ENCODE peak calls at places on chromosomes 5 and 9, in eight cellular contexts. C is K562, J is HepG2, Y is GM23338, X is HCT116, D is GM12878, Z is endothelial cell of umbilical vein, K is H1. G is an unnamed sample.

GRCh38 chr5:107215581-107215980 is 455.2 kb downstream of the EFNA5 start:
- DNase-seq in C (no peak), J (no peak), Y (no peak), X (no peak), D (no peak), Z (peak), K (no peak), G (no peak)

GRCh38 chr5:93184041-93184440 is 397.0 kb downstream of the NR2F1-AS1 start:
- DNase-seq in C (no peak), J (no peak), Y (no peak), X (no peak), D (no peak), Z (no peak), K (no peak), G (no peak)

GRCh38 chr5:132419517-132420468 is 50.3 kb downstream of the SLC22A5 start:
- DNase-seq in C (peak), J (peak), Y (peak), X (peak), D (no peak), Z (peak), K (no peak), G (no peak)

GRCh38 chr9:84261082-84261746 is 79.3 kb downstream of the SLC28A3 start:
- DNase-seq in C (peak), J (peak), Y (peak), X (peak), D (peak), Z (peak), K (peak), G (peak)

GRCh38 chr5:43425965-43426364 is 13.8 kb upstream of the CCL28 start:
- DNase-seq in C (no peak), J (no peak), Y (no peak), X (no peak), D (no peak), Z (no peak), K (no peak), G (no peak)

GRCh38 chr5:158203256-158203655 is 344.3 kb upstream of the CLINT1 start:
- DNase-seq in C (no peak), J (no peak), Y (no peak), X (no peak), D (no peak), Z (no peak), K (no peak), G (no peak)

GRCh38 chr9:33117306-33117705 is 40.8 kb upstream of the SMU1 start:
- DNase-seq in C (no peak), J (no peak), Y (no peak), X (no peak), D (no peak), Z (no peak), K (no peak), G (peak)

GRCh38 chr5:82641362-82641988 is 363.3 kb upstream of the RPS23 start:
- DNase-seq in C (peak), J (peak), Y (peak), X (peak), D (peak), Z (peak), K (no peak), G (peak)

GRCh38 chr9:85723220-85723619 is 18.5 kb downstream of the AGTPBP1 start:
- DNase-seq in C (no peak), J (peak), Y (peak), X (no peak), D (no peak), Z (no peak), K (peak), G (no peak)

GRCh38 chr5:64900618-64901017 is 131.9 kb downstream of the CWC27 start:
- DNase-seq in C (no peak), J (peak), Y (no peak), X (no peak), D (no peak), Z (peak), K (no peak), G (no peak)

GRCh38 chr5:15746833-15747232 is 246.9 kb downstream of the FBXL7 start:
- DNase-seq in C (no peak), J (no peak), Y (no peak), X (no peak), D (no peak), Z (peak), K (no peak), G (no peak)

GRCh38 chr5:98108497-98108896 is 665.0 kb upstream of the RGMB start:
- DNase-seq in C (no peak), J (no peak), Y (no peak), X (no peak), D (no peak), Z (peak), K (no peak), G (no peak)

GRCh38 chr5:151520294-151520693 is 70.8 kb downstream of the FAT2 start:
- DNase-seq in C (peak), J (peak), Y (no peak), X (no peak), D (no peak), Z (no peak), K (no peak), G (no peak)

GRCh38 chr5:142934335-142934734 is 164.2 kb downstream of the ARHGAP26 start:
- DNase-seq in C (no peak), J (no peak), Y (no peak), X (no peak), D (no peak), Z (no peak), K (no peak), G (no peak)

GRCh38 chr9:15155826-15156225 is 151.2 kb downstream of the TTC39B start:
- DNase-seq in C (no peak), J (no peak), Y (no peak), X (no peak), D (no peak), Z (peak), K (no peak), G (no peak)

GRCh38 chr5:25544652-25545249 is 900.0 kb upstream of the CDH10 start:
- DNase-seq in C (peak), J (peak), Y (peak), X (peak), D (peak), Z (no peak), K (peak), G (no peak)

GRCh38 chr9:133513214-133514088 is 11.3 kb downstream of the MYMK start:
- DNase-seq in C (no peak), J (no peak), Y (no peak), X (no peak), D (no peak), Z (no peak), K (no peak), G (no peak)

GRCh38 chr9:36399980-36400331 is at the start of gene RNF38:
- DNase-seq in C (no peak), J (no peak), Y (no peak), X (no peak), D (peak), Z (no peak), K (no peak), G (no peak)
- TF ChIP-seq POLR2AphosphoS5 in C (peak), J (no peak), Y (no peak), X (no peak), D (peak), Z (no peak), K (no peak), G (no peak)

DNA sequence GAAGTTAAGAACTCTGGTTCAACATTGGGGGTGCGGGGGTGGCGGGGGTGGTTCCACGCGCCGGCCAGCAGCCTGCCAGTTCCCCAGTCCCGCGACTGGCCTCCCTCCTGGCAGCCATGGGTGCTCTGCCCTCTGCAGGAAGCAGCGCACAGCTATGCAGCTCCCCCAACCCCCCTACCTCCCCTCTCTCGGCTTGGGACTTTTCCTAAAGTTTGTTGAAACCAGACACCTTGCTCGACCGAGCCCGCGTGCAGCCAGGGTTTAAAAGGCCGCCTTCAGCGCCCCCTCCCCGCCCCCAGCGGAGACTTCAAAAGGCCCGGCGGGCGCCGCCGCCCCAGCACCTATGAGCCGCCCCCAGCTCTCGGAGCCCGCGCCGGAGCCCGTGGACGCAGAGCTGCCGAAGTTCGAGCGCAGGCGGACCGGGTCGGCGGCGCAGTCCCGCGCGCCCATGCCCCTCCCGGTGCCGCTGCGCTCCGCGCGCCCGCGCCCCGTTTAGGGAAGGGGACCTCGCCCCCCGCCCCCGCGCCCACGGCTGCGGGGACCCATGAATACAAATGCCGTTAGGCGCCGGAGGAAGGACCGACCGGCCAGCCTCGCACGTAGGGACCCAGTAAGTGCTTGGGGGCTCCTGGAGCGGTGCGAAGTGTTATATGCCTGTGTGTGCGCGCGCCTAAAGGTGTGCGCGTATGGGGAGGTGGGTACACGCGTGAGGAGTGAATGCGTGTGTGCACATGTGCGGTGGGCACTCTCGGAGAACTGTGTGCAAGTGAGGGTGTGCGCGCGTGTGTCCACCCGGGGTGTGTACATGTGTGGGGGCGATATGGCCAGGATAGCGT is 1.4 kb upstream of the COL27A1 start:
- DNase-seq in C (no peak), J (peak), Y (peak), X (no peak), D (no peak), Z (no peak), K (no peak), G (no peak)
- TF ChIP-seq EZH2 in C (no peak), J (no peak), Y (no peak), X (no peak), D (no peak), Z (peak), K (peak), G (no peak)

GRCh38 chr5:95857185-95857945 is 34.8 kb upstream of the GLRX start:
- DNase-seq in C (peak), J (peak), Y (no peak), X (no peak), D (no peak), Z (peak), K (no peak), G (no peak)
- TF ChIP-seq POLR2AphosphoS5 in C (no peak), J (no peak), Y (no peak), X (no peak), D (no peak), Z (peak), K (no peak), G (no peak)

GRCh38 chr9:130663258-130664171 is 879 bp upstream of the PRDM12 start:
- DNase-seq in C (no peak), J (no peak), Y (peak), X (no peak), D (no peak), Z (no peak), K (no peak), G (no peak)
- TF ChIP-seq EZH2 in C (no peak), J (peak), Y (peak), X (no peak), D (peak), Z (peak), K (peak), G (peak)

GRCh38 chr5:141559481-141559880 is 59.3 kb downstream of the DIAPH1 start:
- DNase-seq in C (no peak), J (no peak), Y (no peak), X (no peak), D (no peak), Z (peak), K (no peak), G (no peak)
- TF ChIP-seq POLR2AphosphoS5 in C (no peak), J (no peak), Y (no peak), X (no peak), D (no peak), Z (no peak), K (no peak), G (no peak)

DNA sequence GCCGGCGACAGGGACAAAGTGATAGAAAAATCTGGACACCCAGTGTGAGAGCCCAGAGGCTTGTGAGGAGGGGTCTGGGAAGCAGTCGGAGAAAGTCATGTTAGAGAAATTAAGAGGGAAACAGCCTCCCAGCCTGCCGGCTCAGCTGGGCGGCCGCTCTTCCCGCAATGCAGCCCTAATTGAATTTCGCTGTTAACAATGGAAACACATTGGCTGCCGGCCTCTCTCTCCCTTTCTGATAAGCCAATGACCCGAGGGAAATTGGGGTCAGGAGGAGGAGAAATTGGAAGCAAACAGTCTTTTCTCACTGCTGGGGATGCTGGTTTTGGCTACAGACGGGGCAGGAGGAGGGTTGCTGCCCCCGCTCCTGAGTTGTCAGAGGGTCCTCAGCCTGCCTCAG is 32.2 kb downstream of the HK3 start:
- DNase-seq in C (peak), J (no peak), Y (peak), X (no peak), D (no peak), Z (no peak), K (no peak), G (no peak)
- TF ChIP-seq EZH2 in C (no peak), J (no peak), Y (no peak), X (no peak), D (no peak), Z (peak), K (no peak), G (no peak)

GRCh38 chr5:180213657-180214207 is 4.7 kb upstream of the RASGEF1C start:
- DNase-seq in C (no peak), J (no peak), Y (no peak), X (no peak), D (no peak), Z (no peak), K (no peak), G (no peak)

GRCh38 chr5:180211761-180212035 is 2.7 kb upstream of the RASGEF1C start:
- DNase-seq in C (no peak), J (no peak), Y (no peak), X (no peak), D (no peak), Z (no peak), K (no peak), G (no peak)

GRCh38 chr5:180213256-180213600 is 4.2 kb upstream of the RASGEF1C start:
- DNase-seq in C (no peak), J (no peak), Y (no peak), X (no peak), D (no peak), Z (no peak), K (no peak), G (no peak)

GRCh38 chr5:180210961-180211760 is 2.1 kb upstream of the RASGEF1C start:
- DNase-seq in C (peak), J (no peak), Y (no peak), X (no peak), D (no peak), Z (no peak), K (no peak), G (no peak)

GRCh38 chr5:180212363-180213255 is 3.6 kb upstream of the RASGEF1C start:
- DNase-seq in C (no peak), J (no peak), Y (no peak), X (no peak), D (no peak), Z (peak), K (no peak), G (no peak)
- TF ChIP-seq POLR2AphosphoS5 in C (no peak), J (no peak), Y (no peak), X (no peak), D (no peak), Z (no peak), K (no peak), G (no peak)